ENCODE peak calls at places on chromosomes 6 and 20, in nine cellular contexts. K, T, V, Y, C, F, Z, L and P are unnamed samples.

GRCh38 chr6:20826378-20826777 is 292.1 kb downstream of the CDKAL1 start:
- DNase-seq in K (no peak), T (no peak), V (no peak), Y (no peak), C (no peak), F (peak; percentile 46), Z (no peak), L (peak; percentile 16), P (no peak)

GRCh38 chr20:29408034-29408695 is 1849.3 kb upstream of the DEFB115 start:
- DNase-seq in K (no peak), T (no peak), V (no peak), Y (no peak), C (no peak), F (no peak), Z (peak; percentile 82), L (no peak), P (no peak)

GRCh38 chr6:165584541-165584940 is 78.5 kb downstream of the PDE10A start:
- DNase-seq in K (no peak), T (no peak), V (no peak), Y (no peak), C (no peak), F (no peak), Z (no peak), L (no peak), P (no peak)

GRCh38 chr6:75855047-75855446 is 106.0 kb downstream of the MYO6 start:
- DNase-seq in K (no peak), T (no peak), V (peak; percentile 78), Y (peak; percentile 87), C (peak; percentile 46), F (peak; percentile 86), Z (no peak), L (no peak), P (no peak)

GRCh38 chr20:57264151-57264792 is 2.2 kb downstream of the BMP7 start:
- DNase-seq in K (no peak), T (no peak), V (peak; percentile 57), Y (peak; percentile 47), C (no peak), F (no peak), Z (no peak), L (no peak), P (no peak)

GRCh38 chr6:147297124-147297523 is 92.9 kb downstream of the STXBP5 start:
- DNase-seq in K (no peak), T (no peak), V (no peak), Y (no peak), C (no peak), F (no peak), Z (no peak), L (no peak), P (no peak)

GRCh38 chr20:1489328-1489727 is 1.9 kb downstream of the SIRPB2 start:
- DNase-seq in K (no peak), T (no peak), V (no peak), Y (no peak), C (no peak), F (no peak), Z (no peak), L (no peak), P (no peak)

GRCh38 chr6:134211297-134211696 is 106.6 kb downstream of the SGK1 start:
- DNase-seq in K (peak; percentile 73), T (no peak), V (no peak), Y (no peak), C (no peak), F (no peak), Z (no peak), L (no peak), P (no peak)

GRCh38 chr6:42453027-42453648 is 1.4 kb upstream of the TRERF1 start:
- DNase-seq in K (peak; percentile 71), T (peak; percentile 90), V (peak; percentile 96), Y (peak; percentile 95), C (peak; percentile 87), F (peak; percentile 92), Z (peak; percentile 95), L (no peak), P (peak; percentile 67)